ENCODE peak calls at places on chromosomes 13 and 19, in ten cellular contexts. R is glutamatergic neuron; C is GM10248; I is IMR-90; T is AG09309; O is neuronal stem cell; S is stimulated activated CD4-positive, alpha-beta T cell treated with anti-CD3 and anti-CD28 coated beads, Interleukin-15, amount 100 ng/mL, for 24 hours; F is CD4-positive, alpha-beta T cell; Z is activated CD4-positive, alpha-beta T cell treated with anti-CD3 and anti-CD28 coated beads, Interleukin-2, amount 10 ng/mL, durations not matched to agents 7 days and 5 days; J is mucosa of descending colon. U is an unnamed sample.

GRCh38 chr19:18292810-18293641 is 11.6 kb upstream of the JUND start:
- DNase-seq in J (peak; percentile 87), R (peak; percentile 65), F (no peak), I (peak; percentile 57), Z (peak; percentile 57), S (peak; percentile 81), T (no peak), O (peak; percentile 82), C (peak; percentile 53), U (no peak)

GRCh38 chr19:29062486-29063435 is 150.2 kb downstream of the UQCRFS1 start:
- DNase-seq in J (no peak), F (no peak), R (no peak), Z (no peak), S (no peak), I (no peak), T (no peak), C (no peak), O (no peak), U (no peak)

GRCh38 chr13:37138169-37138568 is 32.7 kb upstream of the CSNK1A1L start:
- DNase-seq in T (no peak), R (no peak), O (no peak), J (no peak), Z (no peak), I (no peak), F (no peak), S (no peak), C (no peak), U (no peak)

GRCh38 chr19:14002571-14003278 is 3.4 kb downstream of the RFX1 start:
- DNase-seq in Z (peak; percentile 55), C (peak; percentile 14), F (no peak), I (no peak), J (no peak), O (no peak), T (no peak), S (no peak), R (no peak), U (no peak)

GRCh38 chr19:43777163-43777700 is 3.5 kb downstream of the KCNN4 start:
- DNase-seq in C (peak; percentile 40), R (no peak), O (no peak), S (peak; percentile 60), F (peak; percentile 17), T (no peak), J (no peak), I (peak; percentile 36), Z (peak; percentile 45), U (no peak)

GRCh38 chr13:25821761-25822160 is 230.1 kb downstream of the SHISA2 start:
- DNase-seq in T (no peak), R (no peak), F (no peak), C (no peak), O (no peak), I (no peak), Z (no peak), S (no peak), J (no peak), U (no peak)

GRCh38 chr13:41505209-41505835 is 48.0 kb downstream of the RGCC start:
- DNase-seq in T (peak; percentile 85), Z (no peak), I (peak; percentile 96), S (no peak), R (no peak), F (no peak), O (no peak), C (no peak), J (no peak), U (peak; percentile 33)

GRCh38 chr19:12636631-12637030 is 25.9 kb downstream of the ZNF791 start:
- DNase-seq in I (no peak), C (no peak), J (no peak), O (no peak), T (no peak), Z (no peak), S (no peak), R (no peak), F (no peak), U (no peak)

GRCh38 chr19:48874309-48875135 is 2.3 kb downstream of the PPP1R15A start:
- DNase-seq in I (peak; percentile 80), F (no peak), J (peak; percentile 65), C (no peak), O (no peak), Z (peak; percentile 29), S (peak; percentile 24), T (no peak), R (no peak), U (no peak)

GRCh38 chr13:78160793-78161192 is 242.2 kb upstream of the EDNRB start:
- DNase-seq in T (peak; percentile 10), S (no peak), I (peak; percentile 88), R (no peak), J (no peak), C (peak; percentile 5), O (no peak), F (no peak), Z (no peak), U (no peak)

GRCh38 chr13:31321457-31321856 is 121.7 kb downstream of the B3GLCT start:
- DNase-seq in O (no peak), F (no peak), Z (no peak), I (no peak), J (no peak), C (no peak), S (no peak), R (no peak), T (no peak), U (no peak)

GRCh38 chr19:54017266-54017665 is 25.8 kb downstream of the CACNG6 start:
- DNase-seq in Z (no peak), S (no peak), T (no peak), J (no peak), C (no peak), I (peak; percentile 31), R (no peak), F (no peak), O (no peak), U (no peak)

GRCh38 chr19:29800086-29800825 is 11.5 kb upstream of the CCNE1 start:
- DNase-seq in J (no peak), R (no peak), Z (no peak), F (no peak), O (no peak), I (no peak), C (no peak), T (no peak), S (no peak), U (no peak)

GRCh38 chr19:35144600-35145436 is 1.8 kb downstream of the FXYD7 start:
- DNase-seq in T (no peak), I (no peak), F (no peak), O (no peak), S (no peak), C (no peak), R (peak; percentile 60), Z (peak; percentile 28), J (peak; percentile 80), U (no peak)

GRCh38 chr19:55536951-55537740 is at the start of gene SBK2:
- DNase-seq in S (no peak), C (no peak), Z (no peak), R (peak; percentile 64), J (no peak), I (no peak), T (no peak), O (peak; percentile 79), F (no peak), U (no peak)

GRCh38 chr13:85194482-85194881 is 604.7 kb downstream of the SLITRK6 start:
- DNase-seq in O (no peak), C (no peak), R (no peak), J (no peak), Z (no peak), T (no peak), F (no peak), I (no peak), S (no peak), U (no peak)

GRCh38 chr13:73492811-73493210 is 434.0 kb downstream of the KLF5 start:
- DNase-seq in J (no peak), T (no peak), C (no peak), I (no peak), O (no peak), S (no peak), F (no peak), R (no peak), Z (no peak), U (no peak)

GRCh38 chr19:35211545-35212230 is 16.9 kb downstream of the FAM187B start:
- DNase-seq in F (peak; percentile 80), C (no peak), R (no peak), O (no peak), I (no peak), S (peak; percentile 55), Z (peak; percentile 89), T (no peak), J (peak; percentile 61), U (no peak)